ENCODE peak calls at places on chromosomes 12 and 14, in ten cellular contexts. C, A, K, X, V, Z, F, E, I and T are unnamed samples.

GRCh38 chr14:104981699-104982541 is 3.7 kb upstream of the CLBA1 start:
- DNase-seq in K (peak; percentile 9), F (peak; percentile 9), C (no peak), V (no peak), X (no peak), E (no peak), I (no peak), A (no peak), Z (no peak), T (no peak)

GRCh38 chr14:103546651-103547454 is 15.6 kb downstream of the BAG5 start:
- DNase-seq in X (peak; percentile 90), F (peak; percentile 94), Z (peak; percentile 78), E (no peak), C (peak; percentile 91), V (peak; percentile 76), I (peak; percentile 64), A (peak; percentile 58), K (peak; percentile 77), T (peak; percentile 86)

GRCh38 chr14:32666310-32666709 is 272.4 kb upstream of the NPAS3 start:
- DNase-seq in V (no peak), X (no peak), C (no peak), F (no peak), I (peak; percentile 65), Z (no peak), A (peak; percentile 18), K (no peak), E (no peak), T (no peak)

GRCh38 chr12:26628234-26628633 is 204.8 kb downstream of the ITPR2 start:
- DNase-seq in F (no peak), Z (no peak), C (no peak), X (no peak), I (no peak), V (no peak), K (no peak), E (no peak), A (no peak), T (no peak)

GRCh38 chr12:114933428-114934160 is 249.6 kb upstream of the TBX3 start:
- DNase-seq in I (no peak), K (peak; percentile 44), V (no peak), Z (no peak), F (no peak), A (peak; percentile 96), E (no peak), X (no peak), C (no peak), T (no peak)

GRCh38 chr12:116879509-116880212 is 1.6 kb downstream of the HRK start:
- DNase-seq in X (no peak), K (no peak), Z (no peak), F (no peak), I (no peak), V (peak; percentile 24), E (no peak), C (no peak), A (peak; percentile 33), T (no peak)

GRCh38 chr14:73397810-73398209 is 60.5 kb downstream of the NUMB start:
- DNase-seq in K (peak; percentile 8), A (no peak), E (no peak), Z (no peak), F (no peak), X (no peak), C (no peak), V (no peak), I (no peak), T (no peak)

GRCh38 chr12:65122661-65123060 is 1.6 kb upstream of the WIF1 start:
- DNase-seq in Z (no peak), K (no peak), A (no peak), C (no peak), I (no peak), V (no peak), X (no peak), F (no peak), E (no peak), T (no peak)

GRCh38 chr12:124553862-124554428 is 13.5 kb downstream of the NCOR2 start:
- DNase-seq in K (no peak), X (no peak), Z (no peak), A (no peak), C (no peak), F (no peak), V (no peak), E (no peak), I (no peak), T (no peak)

GRCh38 chr14:74531467-74531866 is 37.9 kb downstream of the ISCA2 start:
- DNase-seq in X (no peak), V (no peak), Z (peak; percentile 6), I (no peak), E (no peak), A (peak; percentile 54), K (peak; percentile 40), F (peak; percentile 77), C (no peak), T (peak; percentile 24)

GRCh38 chr14:99668998-99669314 is 15.1 kb upstream of the CYP46A1 start:
- DNase-seq in V (no peak), E (no peak), C (no peak), F (no peak), K (no peak), X (no peak), A (no peak), Z (no peak), I (no peak), T (no peak)

GRCh38 chr14:93137864-93138263 is 22.1 kb upstream of the ITPK1 start:
- DNase-seq in F (peak; percentile 35), Z (no peak), A (peak; percentile 36), C (no peak), K (peak; percentile 61), V (no peak), I (no peak), X (no peak), E (no peak), T (peak; percentile 71)

GRCh38 chr12:34356233-34356987 is 334.1 kb downstream of the ALG10 start:
- DNase-seq in I (no peak), E (no peak), A (no peak), X (no peak), C (no peak), Z (no peak), K (no peak), V (no peak), F (no peak), T (no peak)

GRCh38 chr12:106224392-106224706 is 23.5 kb downstream of the CKAP4 start:
- DNase-seq in I (no peak), E (no peak), F (no peak), C (no peak), X (no peak), A (no peak), Z (no peak), K (no peak), V (no peak), T (no peak)
- TF ChIP-seq CTCF in I (peak; percentile 3), E (no peak), F (no peak), C (no peak), X (no peak), A (no peak), Z (no peak), K (no peak), V (no peak), T (no peak)

GRCh38 chr12:10716704-10717315 is 6.3 kb downstream of the YBX3 start:
- DNase-seq in I (peak; percentile 65), K (peak; percentile 74), Z (no peak), X (no peak), F (peak; percentile 24), V (no peak), A (peak; percentile 89), E (no peak), C (no peak), T (peak; percentile 87)

GRCh38 chr12:10717410-10717809 is 5.7 kb downstream of the YBX3 start:
- DNase-seq in V (no peak), I (peak; percentile 27), Z (no peak), K (no peak), F (no peak), C (no peak), A (no peak), E (no peak), X (no peak), T (no peak)

GRCh38 chr12:10716277-10716676 is 6.8 kb downstream of the YBX3 start:
- DNase-seq in A (no peak), F (no peak), K (no peak), I (no peak), X (no peak), E (no peak), V (no peak), Z (no peak), C (no peak), T (no peak)

GRCh38 chr12:10718279-10718821 is 4.8 kb downstream of the YBX3 start:
- DNase-seq in X (no peak), I (peak; percentile 19), V (no peak), Z (no peak), F (no peak), E (no peak), K (peak; percentile 23), A (peak; percentile 81), C (no peak), T (no peak)

GRCh38 chr12:10715491-10715890 is 7.6 kb downstream of the YBX3 start:
- DNase-seq in Z (no peak), E (no peak), C (no peak), X (no peak), V (no peak), I (no peak), F (no peak), K (no peak), A (no peak), T (no peak)
- TF ChIP-seq CTCF in Z (no peak), E (no peak), C (no peak), X (no peak), V (no peak), I (no peak), F (no peak), K (no peak), A (no peak), T (no peak)

GRCh38 chr12:1324099-1324498 is 270.3 kb downstream of the FBXL14 start:
- DNase-seq in F (no peak), Z (no peak), C (no peak), X (no peak), V (no peak), K (no peak), E (no peak), A (no peak), I (no peak), T (no peak)
- TF ChIP-seq CTCF in F (no peak), Z (no peak), C (no peak), X (no peak), V (no peak), K (no peak), E (no peak), A (no peak), I (no peak), T (no peak)

GRCh38 chr12:85076688-85077430 is 40.7 kb downstream of the LRRIQ1 start:
- DNase-seq in C (peak; percentile 12), Z (peak; percentile 17), V (no peak), A (peak; percentile 88), E (no peak), X (no peak), I (peak; percentile 80), K (peak; percentile 81), F (no peak), T (peak; percentile 57)
- TF ChIP-seq CTCF in C (peak; percentile 28), Z (peak; percentile 27), V (no peak), A (peak; percentile 41), E (peak; percentile 28), X (peak; percentile 69), I (peak; percentile 68), K (peak; percentile 67), F (no peak), T (peak; percentile 30)